ENCODE peak calls at places on chromosomes 2 and 18, in six cellular contexts. One of them, this sample, is unnamed.

GRCh38 chr2:80475970-80476369 is 171.4 kb upstream of the LRRTM1 start:
- DNase-seq in stimulated activated CD8-positive, alpha-beta memory T cell treated with anti-CD3 and anti-CD28 coated beads, Interleukin-7, amount 100 ng/mL, for 24 hours: no peak
- DNase-seq in H7: no peak
- DNase-seq in lower lobe of right lung: no peak
- DNase-seq in GM23248: no peak
- DNase-seq in stimulated activated CD4-positive, alpha-beta T cell treated with anti-CD3 and anti-CD28 coated beads, Interleukin-2, amount 100 ng/mL, for 24 hours: no peak
- DNase-seq in this sample: no peak

GRCh38 chr2:207935991-207936370 is 89.3 kb downstream of the PLEKHM3 start:
- DNase-seq in stimulated activated CD8-positive, alpha-beta memory T cell treated with anti-CD3 and anti-CD28 coated beads, Interleukin-7, amount 100 ng/mL, for 24 hours: no peak
- DNase-seq in H7: no peak
- DNase-seq in lower lobe of right lung: no peak
- DNase-seq in GM23248: no peak
- DNase-seq in stimulated activated CD4-positive, alpha-beta T cell treated with anti-CD3 and anti-CD28 coated beads, Interleukin-2, amount 100 ng/mL, for 24 hours: no peak
- DNase-seq in this sample: no peak

GRCh38 chr18:50658601-50659000 is 98.7 kb downstream of the MAPK4 start:
- DNase-seq in stimulated activated CD8-positive, alpha-beta memory T cell treated with anti-CD3 and anti-CD28 coated beads, Interleukin-7, amount 100 ng/mL, for 24 hours: no peak
- DNase-seq in H7: no peak
- DNase-seq in lower lobe of right lung: no peak
- DNase-seq in GM23248: no peak
- DNase-seq in stimulated activated CD4-positive, alpha-beta T cell treated with anti-CD3 and anti-CD28 coated beads, Interleukin-2, amount 100 ng/mL, for 24 hours: no peak
- DNase-seq in this sample: no peak

GRCh38 chr2:157932480-157933205 is 56.5 kb upstream of the ACVR1 start:
- DNase-seq in stimulated activated CD8-positive, alpha-beta memory T cell treated with anti-CD3 and anti-CD28 coated beads, Interleukin-7, amount 100 ng/mL, for 24 hours: no peak
- DNase-seq in H7: peak; percentile 74
- DNase-seq in lower lobe of right lung: no peak
- DNase-seq in GM23248: no peak
- DNase-seq in stimulated activated CD4-positive, alpha-beta T cell treated with anti-CD3 and anti-CD28 coated beads, Interleukin-2, amount 100 ng/mL, for 24 hours: no peak
- DNase-seq in this sample: no peak

GRCh38 chr2:230067990-230068657 is 600 bp downstream of the SLC16A14 start:
- DNase-seq in stimulated activated CD8-positive, alpha-beta memory T cell treated with anti-CD3 and anti-CD28 coated beads, Interleukin-7, amount 100 ng/mL, for 24 hours: no peak
- DNase-seq in H7: peak; percentile 85
- DNase-seq in lower lobe of right lung: peak; percentile 66
- DNase-seq in GM23248: peak; percentile 61
- DNase-seq in stimulated activated CD4-positive, alpha-beta T cell treated with anti-CD3 and anti-CD28 coated beads, Interleukin-2, amount 100 ng/mL, for 24 hours: peak; percentile 62
- DNase-seq in this sample: peak; percentile 67

GRCh38 chr2:241891988-241892298 is 22.4 kb downstream of the RTP5 start:
- DNase-seq in stimulated activated CD8-positive, alpha-beta memory T cell treated with anti-CD3 and anti-CD28 coated beads, Interleukin-7, amount 100 ng/mL, for 24 hours: no peak
- DNase-seq in H7: no peak
- DNase-seq in lower lobe of right lung: no peak
- DNase-seq in GM23248: no peak
- DNase-seq in stimulated activated CD4-positive, alpha-beta T cell treated with anti-CD3 and anti-CD28 coated beads, Interleukin-2, amount 100 ng/mL, for 24 hours: no peak
- DNase-seq in this sample: no peak

GRCh38 chr2:14790041-14790640 is 157.6 kb downstream of the LRATD1 start:
- DNase-seq in stimulated activated CD8-positive, alpha-beta memory T cell treated with anti-CD3 and anti-CD28 coated beads, Interleukin-7, amount 100 ng/mL, for 24 hours: no peak
- DNase-seq in H7: no peak
- DNase-seq in lower lobe of right lung: no peak
- DNase-seq in GM23248: peak; percentile 71
- DNase-seq in stimulated activated CD4-positive, alpha-beta T cell treated with anti-CD3 and anti-CD28 coated beads, Interleukin-2, amount 100 ng/mL, for 24 hours: no peak
- DNase-seq in this sample: no peak

GRCh38 chr2:215189393-215189792 is 51.0 kb upstream of the ABCA12 start:
- DNase-seq in stimulated activated CD8-positive, alpha-beta memory T cell treated with anti-CD3 and anti-CD28 coated beads, Interleukin-7, amount 100 ng/mL, for 24 hours: no peak
- DNase-seq in H7: no peak
- DNase-seq in lower lobe of right lung: no peak
- DNase-seq in GM23248: no peak
- DNase-seq in stimulated activated CD4-positive, alpha-beta T cell treated with anti-CD3 and anti-CD28 coated beads, Interleukin-2, amount 100 ng/mL, for 24 hours: no peak
- DNase-seq in this sample: no peak

GRCh38 chr2:216756435-216756834 is 61.1 kb upstream of the IGFBP5 start:
- DNase-seq in stimulated activated CD8-positive, alpha-beta memory T cell treated with anti-CD3 and anti-CD28 coated beads, Interleukin-7, amount 100 ng/mL, for 24 hours: no peak
- DNase-seq in H7: no peak
- DNase-seq in lower lobe of right lung: no peak
- DNase-seq in GM23248: no peak
- DNase-seq in stimulated activated CD4-positive, alpha-beta T cell treated with anti-CD3 and anti-CD28 coated beads, Interleukin-2, amount 100 ng/mL, for 24 hours: no peak
- DNase-seq in this sample: no peak

GRCh38 chr2:64591188-64591587 is 62.5 kb downstream of the SERTAD2 start:
- DNase-seq in stimulated activated CD8-positive, alpha-beta memory T cell treated with anti-CD3 and anti-CD28 coated beads, Interleukin-7, amount 100 ng/mL, for 24 hours: no peak
- DNase-seq in H7: no peak
- DNase-seq in lower lobe of right lung: no peak
- DNase-seq in GM23248: no peak
- DNase-seq in stimulated activated CD4-positive, alpha-beta T cell treated with anti-CD3 and anti-CD28 coated beads, Interleukin-2, amount 100 ng/mL, for 24 hours: no peak
- DNase-seq in this sample: no peak

GRCh38 chr2:33417093-33417492 is 59.4 kb upstream of the RASGRP3 start:
- DNase-seq in stimulated activated CD8-positive, alpha-beta memory T cell treated with anti-CD3 and anti-CD28 coated beads, Interleukin-7, amount 100 ng/mL, for 24 hours: no peak
- DNase-seq in H7: no peak
- DNase-seq in lower lobe of right lung: no peak
- DNase-seq in GM23248: peak; percentile 27
- DNase-seq in stimulated activated CD4-positive, alpha-beta T cell treated with anti-CD3 and anti-CD28 coated beads, Interleukin-2, amount 100 ng/mL, for 24 hours: no peak
- DNase-seq in this sample: no peak

GRCh38 chr18:42182728-42183700 is 228.0 kb downstream of the PIK3C3 start:
- DNase-seq in stimulated activated CD8-positive, alpha-beta memory T cell treated with anti-CD3 and anti-CD28 coated beads, Interleukin-7, amount 100 ng/mL, for 24 hours: no peak
- DNase-seq in H7: no peak
- DNase-seq in lower lobe of right lung: no peak
- DNase-seq in GM23248: peak; percentile 58
- DNase-seq in stimulated activated CD4-positive, alpha-beta T cell treated with anti-CD3 and anti-CD28 coated beads, Interleukin-2, amount 100 ng/mL, for 24 hours: no peak
- DNase-seq in this sample: no peak

GRCh38 chr2:196481323-196481695 is 158.2 kb upstream of the CCDC150 start:
- DNase-seq in stimulated activated CD8-positive, alpha-beta memory T cell treated with anti-CD3 and anti-CD28 coated beads, Interleukin-7, amount 100 ng/mL, for 24 hours: no peak
- DNase-seq in H7: no peak
- DNase-seq in lower lobe of right lung: no peak
- DNase-seq in GM23248: peak; percentile 95
- DNase-seq in stimulated activated CD4-positive, alpha-beta T cell treated with anti-CD3 and anti-CD28 coated beads, Interleukin-2, amount 100 ng/mL, for 24 hours: no peak
- DNase-seq in this sample: no peak

GRCh38 chr2:111226797-111227700 is 106.3 kb downstream of the BCL2L11 start:
- DNase-seq in stimulated activated CD8-positive, alpha-beta memory T cell treated with anti-CD3 and anti-CD28 coated beads, Interleukin-7, amount 100 ng/mL, for 24 hours: no peak
- DNase-seq in H7: no peak
- DNase-seq in lower lobe of right lung: no peak
- DNase-seq in GM23248: peak; percentile 69
- DNase-seq in stimulated activated CD4-positive, alpha-beta T cell treated with anti-CD3 and anti-CD28 coated beads, Interleukin-2, amount 100 ng/mL, for 24 hours: no peak
- DNase-seq in this sample: no peak

GRCh38 chr2:143692162-143692561 is 562.9 kb downstream of the ARHGAP15 start:
- DNase-seq in stimulated activated CD8-positive, alpha-beta memory T cell treated with anti-CD3 and anti-CD28 coated beads, Interleukin-7, amount 100 ng/mL, for 24 hours: no peak
- DNase-seq in H7: peak; percentile 8
- DNase-seq in lower lobe of right lung: no peak
- DNase-seq in GM23248: no peak
- DNase-seq in stimulated activated CD4-positive, alpha-beta T cell treated with anti-CD3 and anti-CD28 coated beads, Interleukin-2, amount 100 ng/mL, for 24 hours: no peak
- DNase-seq in this sample: no peak

This sample was measured in adrenal gland.